ENCODE peak calls at places on chromosomes 16 and 17, in six cellular contexts. I is uterus, Z is vagina, J is neural progenitor cell, Y is astrocyte, S is cardiac muscle cell. R is an unnamed sample. For H3K36me3, the result is how much of the 10 kb centered on the place peaks cover.

GRCh38 chr16:10385725-10386516 is at the start of gene ATF7IP2:
- DNase-seq in S (peak), I (peak), J (peak), Z (no peak), Y (peak), R (peak)

GRCh38 chr16:59535298-59535697 is 801.2 kb upstream of the GOT2 start:
- DNase-seq in S (no peak), Z (no peak), Y (no peak), J (no peak), I (no peak), R (no peak)

GRCh38 chr17:79414063-79414462 is 196.8 kb downstream of the RBFOX3 start:
- DNase-seq in Z (no peak), I (no peak), S (no peak), Y (no peak), J (no peak), R (no peak)

GRCh38 chr17:82848022-82848592 is 8.3 kb upstream of the ZNF750 start:
- DNase-seq in Z (no peak), J (no peak), Y (peak), S (no peak), I (peak), R (peak)

GRCh38 chr16:16120044-16120381 is 103.3 kb downstream of the ABCC6 start:
- DNase-seq in I (no peak), Z (no peak), S (no peak), Y (no peak), J (no peak), R (peak)

GRCh38 chr16:66549284-66550131 is at the start of gene TK2:
- DNase-seq in Y (peak), Z (peak), I (peak), J (peak), S (peak), R (no peak)

GRCh38 chr16:17072104-17072503 is 398.7 kb downstream of the XYLT1 start:
- DNase-seq in Z (no peak), I (no peak), J (no peak), Y (peak), S (no peak), R (no peak)

GRCh38 chr16:85197611-85198566 is 85.6 kb upstream of the CIBAR2 start:
- DNase-seq in Z (no peak), I (no peak), J (no peak), S (no peak), Y (no peak), R (no peak)

GRCh38 chr16:65621640-65622039 is 499.8 kb upstream of the CDH11 start:
- DNase-seq in Z (no peak), J (no peak), I (no peak), S (peak), Y (no peak), R (no peak)

GRCh38 chr17:62778990-62779681 is 29.0 kb downstream of the MARCHF10 start:
- DNase-seq in I (peak), Z (no peak), J (no peak), Y (peak), S (peak), R (peak)

GRCh38 chr17:17348872-17349723 is 45.9 kb downstream of the NT5M start:
- DNase-seq in Y (no peak), Z (no peak), S (peak), I (no peak), J (no peak), R (peak)

GRCh38 chr16:13643412-13643811 is 276.5 kb upstream of the ERCC4 start:
- DNase-seq in Y (no peak), I (no peak), S (no peak), J (no peak), Z (no peak), R (no peak)

GRCh38 chr17:1800240-1800639 is 29.5 kb downstream of the SMYD4 start:
- DNase-seq in I (peak), J (no peak), Y (no peak), S (no peak), Z (no peak), R (no peak)

GRCh38 chr16:23952128-23953041 is 116.6 kb downstream of the PRKCB start:
- DNase-seq in J (peak), Z (no peak), Y (peak), S (peak), I (no peak), R (peak)

GRCh38 chr17:57311281-57312216 is 55.2 kb downstream of the MSI2 start:
- DNase-seq in I (no peak), Y (no peak), S (no peak), J (no peak), Z (no peak), R (peak)

GRCh38 chr17:46742539-46743270 is 75.8 kb downstream of the WNT3 start:
- DNase-seq in J (no peak), Y (peak), S (peak), Z (no peak), I (no peak), R (peak)

GRCh38 chr17:75060434-75061054 is 13.5 kb downstream of the KCTD2 start:
- DNase-seq in J (no peak), Z (no peak), Y (no peak), I (no peak), S (no peak), R (no peak)

GRCh38 chr17:81828656-81829055 is 4.4 kb downstream of the MCRIP1 start:
- DNase-seq in I (no peak), J (no peak), S (no peak), Z (no peak), Y (no peak), R (no peak)

GRCh38 chr17:28368915-28369683 is 1.0 kb downstream of the VTN start:
- DNase-seq in S (no peak), J (no peak), I (no peak), Y (no peak), Z (no peak), R (no peak)

GRCh38 chr17:61160789-61161440 is 238.7 kb upstream of the TBX2 start:
- DNase-seq in J (no peak), S (no peak), Z (no peak), Y (no peak), I (no peak), R (no peak)

GRCh38 chr16:845349-845740 is 44.8 kb upstream of the GNG13 start:
- DNase-seq in Z (no peak), J (no peak), S (no peak), I (no peak), Y (no peak), R (no peak)

GRCh38 chr16:65376601-65377000 is 254.7 kb upstream of the CDH11 start:
- DNase-seq in Z (no peak), I (no peak), Y (no peak), S (no peak), J (no peak), R (no peak)

GRCh38 chr16:87321336-87322107 is 4.3 kb upstream of the C16orf95 start:
- DNase-seq in Z (no peak), J (no peak), Y (no peak), S (no peak), I (no peak), R (no peak)

GRCh38 chr16:1787322-1788094 is 4.7 kb downstream of the NUBP2 start:
- DNase-seq in Y (no peak), J (no peak), Z (no peak), S (no peak), I (peak), R (no peak)

GRCh38 chr16:71205482-71206131 is 24.9 kb downstream of the HYDIN start:
- DNase-seq in I (no peak), S (no peak), J (no peak), Z (no peak), Y (no peak), R (no peak)

GRCh38 chr17:36124879-36125824 is 21.5 kb downstream of the CCL4 start:
- DNase-seq in I (no peak), Y (no peak), S (no peak), Z (no peak), J (peak), R (no peak)

GRCh38 chr16:73743665-73744496 is 552.7 kb upstream of the PSMD7 start:
- DNase-seq in Z (no peak), Y (no peak), I (no peak), J (peak), S (no peak), R (no peak)

GRCh38 chr17:5422505-5422904 is 2.5 kb downstream of the RPAIN start:
- DNase-seq in J (no peak), S (peak), Z (no peak), I (no peak), Y (peak), R (no peak)

GRCh38 chr16:75629132-75629531 is 6.1 kb upstream of the ADAT1 start:
- DNase-seq in Y (no peak), Z (no peak), S (no peak), J (no peak), I (no peak), R (no peak)
- H3K36me3 ChIP-seq in Y (half or more), Z (under half), S (under half), J (under half), I (under half), R (under half)

DNA sequence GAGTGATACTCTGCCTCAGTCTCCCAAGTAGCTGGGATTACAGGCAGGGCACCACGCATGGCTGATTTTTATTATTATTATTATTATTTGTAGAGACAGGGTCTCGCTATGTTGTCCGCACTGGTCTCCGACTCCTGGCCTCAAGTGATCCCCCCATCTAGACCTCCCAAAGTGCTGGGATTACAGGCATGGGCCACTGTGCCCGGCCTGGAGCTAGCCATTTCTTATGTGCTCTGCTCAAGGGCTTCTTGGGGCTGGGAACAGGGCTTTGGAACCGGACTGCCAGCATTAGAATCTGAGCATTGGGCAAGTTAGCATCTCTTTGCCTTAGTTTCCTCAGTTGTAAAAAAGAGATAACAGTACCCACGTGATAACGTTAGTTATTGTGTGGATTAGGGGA is 111.3 kb downstream of the C16orf78 start:
- DNase-seq in J (no peak), I (no peak), S (no peak), Z (no peak), Y (no peak), R (no peak)
- H3K4me3 ChIP-seq in J (no peak), I (no peak), S (no peak), Z (peak), Y (no peak), R (no peak)

GRCh38 chr16:48522041-48522440 is 87.9 kb downstream of the N4BP1 start:
- DNase-seq in J (no peak), S (no peak), Z (no peak), I (no peak), Y (no peak), R (no peak)
- H3K27ac ChIP-seq in J (no peak), S (no peak), Z (no peak), I (no peak), Y (no peak), R (no peak)

GRCh38 chr16:81462683-81463082 is 18.1 kb downstream of the CMIP start:
- DNase-seq in J (no peak), S (no peak), I (no peak), Y (no peak), Z (no peak), R (no peak)
- H3K36me3 ChIP-seq in J (under half), S (under half), I (under half), Y (under half), Z (under half), R (under half)